ENCODE peak calls at places on chromosomes 3 and 15, in ten cellular contexts. E, G, S, F, B, Q, R, C, Z and M are unnamed samples.

GRCh38 chr15:32802296-32802936 is 84.6 kb downstream of the GREM1 start:
- DNase-seq in E (no peak), G (no peak), S (no peak), F (no peak), B (no peak), Q (no peak), R (peak; percentile 87), C (no peak), Z (peak; percentile 47), M (no peak)

GRCh38 chr3:36988336-36988735 is 4.6 kb downstream of the EPM2AIP1 start:
- DNase-seq in E (no peak), G (no peak), S (no peak), F (no peak), B (no peak), Q (no peak), R (no peak), C (no peak), Z (no peak), M (no peak)

GRCh38 chr15:45376967-45377629 is 1.2 kb downstream of the GATM start:
- DNase-seq in E (peak; percentile 62), G (no peak), S (no peak), F (no peak), B (no peak), Q (no peak), R (no peak), C (no peak), Z (no peak), M (no peak)

GRCh38 chr3:141643816-141644215 is 94.3 kb upstream of the RNF7 start:
- DNase-seq in E (no peak), G (no peak), S (no peak), F (no peak), B (no peak), Q (no peak), R (peak; percentile 19), C (no peak), Z (no peak), M (no peak)

GRCh38 chr15:45110256-45110820 is 3.6 kb downstream of the DUOX2 start:
- DNase-seq in E (no peak), G (no peak), S (no peak), F (no peak), B (no peak), Q (no peak), R (no peak), C (no peak), Z (no peak), M (no peak)

GRCh38 chr15:89790206-89790605 is 14.1 kb downstream of the MESP2 start:
- DNase-seq in E (no peak), G (no peak), S (no peak), F (no peak), B (no peak), Q (no peak), R (no peak), C (no peak), Z (no peak), M (no peak)

GRCh38 chr15:70358011-70358819 is 260.5 kb upstream of the TLE3 start:
- DNase-seq in E (no peak), G (no peak), S (no peak), F (no peak), B (no peak), Q (no peak), R (no peak), C (no peak), Z (no peak), M (no peak)

GRCh38 chr3:129310111-129310601 is 31.5 kb downstream of the HMCES start:
- DNase-seq in E (no peak), G (no peak), S (no peak), F (no peak), B (no peak), Q (no peak), R (no peak), C (peak; percentile 89), Z (no peak), M (no peak)

GRCh38 chr3:113117511-113118302 is 93.7 kb upstream of the BOC start:
- DNase-seq in E (peak; percentile 65), G (no peak), S (no peak), F (no peak), B (no peak), Q (no peak), R (peak; percentile 16), C (no peak), Z (peak; percentile 14), M (no peak)

GRCh38 chr3:32460031-32460749 is 42.5 kb downstream of the CMTM6 start:
- DNase-seq in E (no peak), G (no peak), S (no peak), F (no peak), B (peak; percentile 46), Q (peak; percentile 96), R (no peak), C (no peak), Z (no peak), M (no peak)

GRCh38 chr15:32700501-32701150 is 17.2 kb upstream of the GREM1 start:
- DNase-seq in E (no peak), G (no peak), S (no peak), F (no peak), B (no peak), Q (no peak), R (no peak), C (no peak), Z (no peak), M (no peak)

GRCh38 chr15:32864841-32865240 is 147.0 kb downstream of the GREM1 start:
- DNase-seq in E (no peak), G (no peak), S (no peak), F (no peak), B (no peak), Q (no peak), R (no peak), C (no peak), Z (no peak), M (no peak)

GRCh38 chr3:52525666-52526065 is 8.0 kb downstream of the NT5DC2 start:
- DNase-seq in E (no peak), G (no peak), S (peak; percentile 6), F (peak; percentile 70), B (no peak), Q (no peak), R (no peak), C (no peak), Z (no peak), M (no peak)

GRCh38 chr3:137641879-137642278 is 122.2 kb upstream of the SOX14 start:
- DNase-seq in E (no peak), G (no peak), S (no peak), F (no peak), B (no peak), Q (no peak), R (no peak), C (no peak), Z (no peak), M (no peak)

GRCh38 chr3:50160561-50160983 is 5.4 kb downstream of the SEMA3F start:
- DNase-seq in E (no peak), G (no peak), S (no peak), F (peak; percentile 88), B (no peak), Q (no peak), R (no peak), C (no peak), Z (no peak), M (peak; percentile 56)

GRCh38 chr15:73626072-73626471 is 7.1 kb downstream of the NPTN start:
- DNase-seq in E (no peak), G (no peak), S (no peak), F (no peak), B (no peak), Q (no peak), R (no peak), C (no peak), Z (no peak), M (no peak)

GRCh38 chr15:101006931-101007687 is 88.0 kb downstream of the LRRK1 start:
- DNase-seq in E (peak; percentile 71), G (peak; percentile 89), S (peak; percentile 82), F (peak; percentile 84), B (peak; percentile 40), Q (peak; percentile 35), R (peak; percentile 67), C (peak; percentile 44), Z (peak; percentile 70), M (peak; percentile 81)

GRCh38 chr3:134359121-134360010 is 14.9 kb downstream of the AMOTL2 start:
- DNase-seq in E (peak; percentile 59), G (no peak), S (no peak), F (no peak), B (no peak), Q (no peak), R (peak; percentile 51), C (no peak), Z (no peak), M (no peak)

GRCh38 chr3:183428140-183429023 is at the start of gene MCF2L2:
- DNase-seq in E (peak; percentile 9), G (peak; percentile 57), S (peak; percentile 47), F (peak; percentile 90), B (peak; percentile 72), Q (peak; percentile 70), R (peak; percentile 45), C (no peak), Z (peak; percentile 20), M (peak; percentile 75)